ENCODE peak calls at places on chromosome 7, in four cellular contexts. F, E, K and Q are unnamed samples.

GRCh38 chr7:153939177-153939576 is 113.0 kb upstream of the DPP6 start:
- DNase-seq in F (no peak), K (no peak), E (no peak), Q (no peak)

GRCh38 chr7:159136846-159137245 is 7.8 kb downstream of the VIPR2 start:
- DNase-seq in F (no peak), E (no peak), K (no peak), Q (no peak)

GRCh38 chr7:34061175-34061574 is 155.8 kb downstream of the BMPER start:
- DNase-seq in E (no peak), K (no peak), F (no peak), Q (no peak)

GRCh38 chr7:102279537-102280400 is 6.9 kb upstream of the SH2B2 start:
- DNase-seq in K (peak), F (peak), E (no peak), Q (peak)

GRCh38 chr7:69717221-69717620 is 118.9 kb downstream of the AUTS2 start:
- DNase-seq in K (no peak), E (no peak), F (no peak), Q (no peak)

GRCh38 chr7:148521271-148521670 is 69.3 kb upstream of the C7orf33 start:
- DNase-seq in K (no peak), E (no peak), F (no peak), Q (no peak)

GRCh38 chr7:2802082-2802481 is 42.0 kb downstream of the GNA12 start:
- DNase-seq in F (no peak), K (no peak), E (no peak), Q (no peak)

GRCh38 chr7:101890666-101891065 is 73.2 kb downstream of the CUX1 start:
- DNase-seq in E (no peak), K (no peak), F (no peak), Q (no peak)

GRCh38 chr7:112484671-112485097 is 3.9 kb downstream of the LSMEM1 start:
- DNase-seq in K (peak), E (no peak), F (peak), Q (no peak)

GRCh38 chr7:17474724-17475344 is 176.4 kb downstream of the AHR start:
- DNase-seq in F (no peak), E (no peak), K (no peak), Q (no peak)

GRCh38 chr7:71752171-71752935 is 620.4 kb downstream of the GALNT17 start:
- DNase-seq in F (no peak), K (peak), E (peak), Q (peak)

GRCh38 chr7:55457801-55458200 is 92.7 kb downstream of the LANCL2 start:
- DNase-seq in E (no peak), K (no peak), F (no peak), Q (no peak)

GRCh38 chr7:128845987-128846386 is 15.8 kb downstream of the FLNC start:
- DNase-seq in K (no peak), E (no peak), F (no peak), Q (no peak)

GRCh38 chr7:100127866-100128601 is 1.3 kb downstream of the MBLAC1 start:
- DNase-seq in F (no peak), K (no peak), E (no peak), Q (no peak)

GRCh38 chr7:41046221-41046761 is 656.6 kb downstream of the INHBA start:
- DNase-seq in K (peak), F (no peak), E (no peak), Q (no peak)

GRCh38 chr7:149736478-149737360 is 36.7 kb downstream of the ZNF467 start:
- DNase-seq in K (no peak), F (no peak), E (no peak), Q (no peak)

GRCh38 chr7:46764100-46764941 is 817.6 kb downstream of the TNS3 start:
- DNase-seq in K (peak), F (peak), E (no peak), Q (no peak)